ENCODE peak calls at places on chromosomes 5 and 9, in five cellular contexts. K, J, P, Z and E are unnamed samples.

GRCh38 chr5:11385901-11386293 is 518.3 kb downstream of the CTNND2 start:
- DNase-seq in K (no peak), J (no peak), P (peak), Z (no peak), E (peak)

GRCh38 chr5:9513825-9514224 is 32.0 kb downstream of the SEMA5A start:
- DNase-seq in K (no peak), J (no peak), P (no peak), Z (no peak), E (no peak)

GRCh38 chr5:107455111-107455544 is 215.6 kb downstream of the EFNA5 start:
- DNase-seq in K (no peak), J (no peak), P (no peak), Z (no peak), E (no peak)

GRCh38 chr5:80406980-80407734 is 707 bp upstream of the ZFYVE16 start:
- DNase-seq in K (no peak), J (peak), P (no peak), Z (no peak), E (no peak)

GRCh38 chr9:15142903-15143534 is 164.0 kb downstream of the TTC39B start:
- DNase-seq in K (peak), J (peak), P (no peak), Z (no peak), E (peak)

GRCh38 chr5:149452007-149452664 is 73.0 kb upstream of the IL17B start:
- DNase-seq in K (no peak), J (peak), P (no peak), Z (no peak), E (no peak)

GRCh38 chr9:116471093-116471906 is 215.8 kb upstream of the TRIM32 start:
- DNase-seq in K (peak), J (no peak), P (peak), Z (no peak), E (peak)

GRCh38 chr5:13987843-13988464 is 43.5 kb upstream of the DNAH5 start:
- DNase-seq in K (peak), J (peak), P (peak), Z (no peak), E (no peak)

GRCh38 chr5:134139891-134140469 is 25.5 kb downstream of the TCF7 start:
- DNase-seq in K (no peak), J (no peak), P (no peak), Z (no peak), E (no peak)

GRCh38 chr5:10652151-10652550 is 88.3 kb downstream of the ANKRD33B start:
- DNase-seq in K (no peak), J (peak), P (no peak), Z (no peak), E (no peak)

GRCh38 chr5:141850183-141850768 is 27.9 kb downstream of the PCDH1 start:
- DNase-seq in K (peak), J (no peak), P (no peak), Z (no peak), E (no peak)

GRCh38 chr9:135960328-135961276 is 571 bp downstream of the UBAC1 start:
- DNase-seq in K (no peak), J (no peak), P (no peak), Z (no peak), E (no peak)

GRCh38 chr5:156420665-156421064 is 93.7 kb downstream of the SGCD start:
- DNase-seq in K (no peak), J (no peak), P (no peak), Z (no peak), E (no peak)

GRCh38 chr5:82798676-82799075 is 278.5 kb downstream of the TMEM167A start:
- DNase-seq in K (no peak), J (no peak), P (no peak), Z (no peak), E (no peak)

GRCh38 chr5:82793808-82794419 is 283.3 kb downstream of the TMEM167A start:
- DNase-seq in K (peak), J (peak), P (peak), Z (no peak), E (peak)

GRCh38 chr5:82792001-82792615 is 285.1 kb downstream of the TMEM167A start:
- DNase-seq in K (no peak), J (no peak), P (no peak), Z (no peak), E (no peak)

GRCh38 chr5:82796643-82797416 is 280.4 kb downstream of the TMEM167A start:
- DNase-seq in K (no peak), J (no peak), P (no peak), Z (no peak), E (peak)

DNA sequence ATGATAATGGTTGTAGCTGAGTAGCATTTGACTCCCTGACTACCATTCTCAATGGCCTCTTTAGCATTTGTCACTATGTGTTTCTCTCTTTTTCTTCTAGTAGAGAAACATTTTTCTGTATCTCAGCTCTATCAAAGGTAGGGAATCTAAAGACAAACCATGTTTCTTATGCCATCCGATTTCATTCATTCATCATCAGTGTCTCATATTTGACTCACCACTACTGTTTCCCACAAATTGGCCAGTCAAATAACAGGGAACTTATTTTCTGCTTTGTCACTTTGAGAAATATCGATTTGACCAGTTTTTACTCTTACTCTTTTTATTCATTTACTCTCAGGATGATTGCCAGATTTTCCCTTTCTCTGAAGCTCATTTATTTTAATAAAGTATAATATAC is 282.3 kb downstream of the TMEM167A start:
- DNase-seq in K (no peak), J (no peak), P (no peak), Z (no peak), E (no peak)
- TF ChIP-seq SUZ12 in K (no peak), J (no peak), P (no peak), Z (no peak), E (no peak)

GRCh38 chr5:179777909-179778308 is 15.9 kb upstream of the LTC4S start:
- DNase-seq in K (no peak), J (no peak), P (no peak), Z (no peak), E (no peak)

GRCh38 chr5:179780343-179780742 is 13.4 kb upstream of the LTC4S start:
- DNase-seq in K (no peak), J (no peak), P (no peak), Z (no peak), E (no peak)

GRCh38 chr5:179779826-179780225 is 14.0 kb upstream of the LTC4S start:
- DNase-seq in K (no peak), J (no peak), P (no peak), Z (no peak), E (no peak)

GRCh38 chr5:179777456-179777855 is 16.3 kb upstream of the LTC4S start:
- DNase-seq in K (no peak), J (no peak), P (no peak), Z (no peak), E (no peak)

GRCh38 chr5:179778591-179778990 is 15.2 kb upstream of the LTC4S start:
- DNase-seq in K (no peak), J (no peak), P (no peak), Z (no peak), E (no peak)
- TF ChIP-seq SUZ12 in K (no peak), J (no peak), P (no peak), Z (no peak), E (no peak)

GRCh38 chr5:17398439-17398838 is 99.6 kb upstream of the TAF11L2 start:
- DNase-seq in K (no peak), J (no peak), P (no peak), Z (no peak), E (no peak)
- TF ChIP-seq SUZ12 in K (no peak), J (no peak), P (no peak), Z (no peak), E (no peak)

GRCh38 chr9:79615038-79615437 is 43.3 kb downstream of the TLE4 start:
- DNase-seq in K (no peak), J (no peak), P (no peak), Z (no peak), E (no peak)
- TF ChIP-seq SUZ12 in K (no peak), J (no peak), P (no peak), Z (no peak), E (no peak)

DNA sequence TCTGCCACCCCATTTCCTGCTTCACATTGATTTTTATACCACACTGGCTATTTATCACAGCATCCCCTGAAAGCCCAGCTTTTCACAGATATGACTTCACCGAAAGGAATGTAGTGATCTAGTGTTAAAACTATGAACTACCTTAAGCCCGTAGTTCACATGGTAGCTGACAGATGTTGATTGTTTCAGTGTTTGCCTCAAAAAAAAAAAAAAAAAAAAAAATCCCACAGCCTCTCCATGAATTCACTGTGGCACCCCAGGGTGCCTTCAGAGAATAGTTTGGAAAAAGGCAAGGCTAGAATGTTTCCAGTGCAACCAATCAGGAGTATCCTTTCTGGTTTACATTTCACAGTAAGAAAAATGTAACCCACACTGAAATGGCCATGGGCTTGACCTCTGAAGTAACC is 37.1 kb downstream of the GLIS3 start:
- DNase-seq in K (no peak), J (peak), P (no peak), Z (no peak), E (peak)
- TF ChIP-seq SUZ12 in K (no peak), J (no peak), P (no peak), Z (no peak), E (no peak)

GRCh38 chr9:77276799-77277198 is 99.5 kb downstream of the VPS13A start:
- DNase-seq in K (no peak), J (no peak), P (no peak), Z (no peak), E (no peak)
- TF ChIP-seq SUZ12 in K (no peak), J (no peak), P (no peak), Z (no peak), E (no peak)

GRCh38 chr5:95892784-95893354 is 68.8 kb downstream of the ELL2 start:
- DNase-seq in K (peak), J (peak), P (no peak), Z (no peak), E (no peak)
- TF ChIP-seq SUZ12 in K (no peak), J (no peak), P (no peak), Z (no peak), E (no peak)

GRCh38 chr9:124394167-124394566 is 21.1 kb downstream of the PSMB7 start:
- DNase-seq in K (no peak), J (no peak), P (no peak), Z (no peak), E (no peak)

GRCh38 chr9:124392254-124392653 is 23.0 kb downstream of the PSMB7 start:
- DNase-seq in K (no peak), J (no peak), P (no peak), Z (no peak), E (no peak)

GRCh38 chr9:124390812-124391658 is 24.2 kb downstream of the PSMB7 start:
- DNase-seq in K (no peak), J (peak), P (no peak), Z (no peak), E (no peak)

GRCh38 chr9:124394596-124394995 is 20.6 kb downstream of the PSMB7 start:
- DNase-seq in K (no peak), J (no peak), P (no peak), Z (no peak), E (no peak)

DNA sequence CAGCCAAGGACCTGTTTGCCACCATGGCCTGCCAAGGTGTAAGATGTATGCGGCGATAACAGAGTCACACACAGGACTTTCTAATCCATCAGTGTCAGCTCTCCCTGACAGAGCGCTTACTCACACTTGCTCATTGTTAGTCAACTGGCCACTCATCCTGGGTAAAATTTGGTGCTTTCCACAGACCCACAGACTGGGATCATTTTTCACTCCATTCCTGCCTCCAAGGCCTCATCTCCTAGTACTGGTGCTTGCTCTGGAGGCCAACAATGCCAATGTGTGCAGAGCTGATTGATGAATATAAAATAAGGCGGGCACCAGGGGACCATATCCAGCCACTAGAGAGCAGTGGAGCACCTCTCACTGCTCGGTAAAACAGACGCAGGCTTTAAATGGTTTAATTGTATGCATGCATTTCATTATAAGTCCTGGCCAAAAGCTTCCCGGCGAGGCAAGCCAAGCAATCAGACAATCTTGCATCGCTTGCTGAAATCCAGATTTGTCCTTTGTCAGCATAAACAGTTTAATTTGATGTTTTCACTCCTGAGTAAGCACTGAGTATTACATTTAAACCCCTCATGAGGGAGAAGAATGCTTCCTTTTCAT is 22.3 kb downstream of the PSMB7 start:
- DNase-seq in K (peak), J (no peak), P (no peak), Z (no peak), E (no peak)
- TF ChIP-seq SUZ12 in K (no peak), J (no peak), P (no peak), Z (no peak), E (no peak)